ENCODE peak calls at places on chromosomes 12 and 14, in eight cellular contexts. One of them, this sample, is unnamed.

GRCh38 chr12:65500121-65500846 is 221.8 kb downstream of the MSRB3 start:
- DNase-seq in A549: no peak
- DNase-seq in spleen: no peak
- DNase-seq in body of pancreas: no peak
- DNase-seq in uterus: no peak
- DNase-seq in thyroid gland: no peak
- DNase-seq in GM12891: no peak
- DNase-seq in IMR-90: peak
- DNase-seq in this sample: no peak

GRCh38 chr12:9040484-9041186 is 51.3 kb downstream of the KLRG1 start:
- DNase-seq in body of pancreas: no peak
- DNase-seq in thyroid gland: no peak
- DNase-seq in A549: no peak
- DNase-seq in uterus: no peak
- DNase-seq in spleen: no peak
- DNase-seq in IMR-90: no peak
- DNase-seq in GM12891: no peak
- DNase-seq in this sample: no peak

GRCh38 chr12:11877869-11878780 is 192.6 kb upstream of the BCL2L14 start:
- DNase-seq in A549: peak
- DNase-seq in GM12891: no peak
- DNase-seq in thyroid gland: peak
- DNase-seq in IMR-90: peak
- DNase-seq in body of pancreas: peak
- DNase-seq in uterus: peak
- DNase-seq in spleen: no peak
- DNase-seq in this sample: no peak

GRCh38 chr14:56730468-56731145 is 79.7 kb downstream of the OTX2 start:
- DNase-seq in thyroid gland: no peak
- DNase-seq in uterus: no peak
- DNase-seq in body of pancreas: no peak
- DNase-seq in IMR-90: no peak
- DNase-seq in GM12891: no peak
- DNase-seq in A549: no peak
- DNase-seq in spleen: no peak
- DNase-seq in this sample: no peak

GRCh38 chr12:129673807-129674206 is 230.0 kb downstream of the TMEM132D start:
- DNase-seq in thyroid gland: no peak
- DNase-seq in GM12891: no peak
- DNase-seq in A549: no peak
- DNase-seq in body of pancreas: no peak
- DNase-seq in uterus: no peak
- DNase-seq in spleen: no peak
- DNase-seq in IMR-90: no peak
- DNase-seq in this sample: no peak

GRCh38 chr12:14394317-14395058 is 29.0 kb downstream of the ATF7IP start:
- DNase-seq in spleen: no peak
- DNase-seq in body of pancreas: peak
- DNase-seq in uterus: peak
- DNase-seq in thyroid gland: peak
- DNase-seq in A549: peak
- DNase-seq in IMR-90: peak
- DNase-seq in GM12891: no peak
- DNase-seq in this sample: peak

GRCh38 chr14:99447739-99448138 is 32.9 kb downstream of the SETD3 start:
- DNase-seq in A549: no peak
- DNase-seq in spleen: no peak
- DNase-seq in thyroid gland: no peak
- DNase-seq in body of pancreas: no peak
- DNase-seq in uterus: no peak
- DNase-seq in GM12891: no peak
- DNase-seq in IMR-90: no peak
- DNase-seq in this sample: peak

GRCh38 chr12:40162022-40162421 is 56.1 kb upstream of the SLC2A13 start:
- DNase-seq in GM12891: no peak
- DNase-seq in spleen: no peak
- DNase-seq in body of pancreas: no peak
- DNase-seq in IMR-90: no peak
- DNase-seq in A549: no peak
- DNase-seq in uterus: no peak
- DNase-seq in thyroid gland: no peak
- DNase-seq in this sample: no peak

GRCh38 chr12:88185988-88186387 is 43.9 kb downstream of the TMTC3 start:
- DNase-seq in thyroid gland: no peak
- DNase-seq in body of pancreas: no peak
- DNase-seq in IMR-90: peak
- DNase-seq in GM12891: no peak
- DNase-seq in spleen: no peak
- DNase-seq in uterus: no peak
- DNase-seq in A549: peak
- DNase-seq in this sample: no peak

GRCh38 chr14:77024171-77024627 is 4.3 kb downstream of the IRF2BPL start:
- DNase-seq in uterus: peak
- DNase-seq in thyroid gland: peak
- DNase-seq in IMR-90: peak
- DNase-seq in spleen: no peak
- DNase-seq in A549: peak
- DNase-seq in GM12891: no peak
- DNase-seq in body of pancreas: peak
- DNase-seq in this sample: no peak

GRCh38 chr12:121468451-121468850 is 68.5 kb downstream of the RNF34 start:
- DNase-seq in spleen: no peak
- DNase-seq in uterus: no peak
- DNase-seq in thyroid gland: no peak
- DNase-seq in body of pancreas: no peak
- DNase-seq in A549: no peak
- DNase-seq in IMR-90: peak
- DNase-seq in GM12891: no peak
- DNase-seq in this sample: no peak

GRCh38 chr12:131041216-131041967 is 87.7 kb downstream of the ADGRD1 start:
- DNase-seq in IMR-90: no peak
- DNase-seq in thyroid gland: no peak
- DNase-seq in A549: no peak
- DNase-seq in spleen: peak
- DNase-seq in GM12891: no peak
- DNase-seq in uterus: no peak
- DNase-seq in body of pancreas: no peak
- DNase-seq in this sample: no peak

GRCh38 chr14:39102969-39103957 is at the start of gene SEC23A:
- DNase-seq in A549: peak
- DNase-seq in IMR-90: peak
- DNase-seq in thyroid gland: peak
- DNase-seq in uterus: peak
- DNase-seq in body of pancreas: peak
- DNase-seq in spleen: peak
- DNase-seq in GM12891: peak
- DNase-seq in this sample: peak

GRCh38 chr12:42039146-42039545 is 105.5 kb downstream of the GXYLT1 start:
- DNase-seq in body of pancreas: no peak
- DNase-seq in uterus: no peak
- DNase-seq in thyroid gland: no peak
- DNase-seq in GM12891: no peak
- DNase-seq in spleen: no peak
- DNase-seq in A549: peak
- DNase-seq in IMR-90: peak
- DNase-seq in this sample: no peak

GRCh38 chr12:55720071-55720564 is at the start of gene RDH5:
- DNase-seq in IMR-90: peak
- DNase-seq in body of pancreas: peak
- DNase-seq in GM12891: no peak
- DNase-seq in A549: peak
- DNase-seq in spleen: peak
- DNase-seq in thyroid gland: no peak
- DNase-seq in uterus: peak
- DNase-seq in this sample: no peak
- TF ChIP-seq POLR2A in IMR-90: no peak
- TF ChIP-seq POLR2A in body of pancreas: peak
- TF ChIP-seq POLR2A in GM12891: no peak
- TF ChIP-seq POLR2A in A549: no peak
- TF ChIP-seq POLR2A in spleen: no peak
- TF ChIP-seq POLR2A in thyroid gland: no peak
- TF ChIP-seq POLR2A in uterus: no peak
- TF ChIP-seq POLR2A in this sample: no peak

DNA sequence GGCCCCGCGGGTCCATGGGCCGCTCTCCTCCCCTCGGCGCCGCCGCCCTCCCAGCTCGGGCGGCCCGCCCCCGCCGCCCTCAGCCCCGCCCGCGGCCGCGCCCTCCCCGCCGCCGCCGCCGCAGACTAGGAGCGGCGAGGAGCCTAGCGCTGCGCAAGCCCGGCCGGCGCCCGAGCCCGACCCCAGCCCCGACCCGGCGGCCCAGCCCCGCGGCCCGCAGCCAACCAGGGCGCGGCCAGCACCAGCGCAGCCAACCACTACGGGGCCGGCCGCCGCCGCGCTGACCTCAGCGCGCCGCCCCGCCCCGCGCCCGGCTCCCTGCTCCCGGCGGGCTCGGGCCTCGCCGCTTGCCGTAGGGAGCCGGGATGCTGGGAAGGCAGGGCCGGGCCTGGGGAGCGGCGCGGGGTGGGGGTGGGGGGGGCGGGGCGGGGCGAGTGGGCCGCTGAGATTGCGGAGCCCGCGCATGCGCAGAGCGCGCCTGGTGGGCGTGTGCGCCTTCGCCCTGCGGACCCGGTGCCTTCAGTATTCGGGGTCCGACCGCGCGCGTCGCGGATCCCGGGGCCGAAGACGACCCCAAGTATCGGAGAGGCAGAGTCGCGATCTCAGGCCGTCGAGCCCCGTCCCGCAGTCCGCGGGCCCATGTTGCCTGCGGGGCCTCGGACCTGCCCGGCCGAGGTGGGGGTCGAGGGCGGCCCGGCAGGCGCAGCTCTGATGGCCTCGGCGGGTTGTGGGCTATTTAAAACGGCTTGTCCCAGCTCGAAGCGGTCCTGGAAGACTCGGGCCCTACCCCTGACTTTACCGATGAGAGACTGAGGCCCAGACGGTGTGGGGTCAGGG is at the start of gene CDC42BPB:
- DNase-seq in A549: peak
- DNase-seq in GM12891: peak
- DNase-seq in IMR-90: peak
- DNase-seq in thyroid gland: peak
- DNase-seq in spleen: peak
- DNase-seq in body of pancreas: peak
- DNase-seq in uterus: peak
- DNase-seq in this sample: peak
- TF ChIP-seq POLR2A in A549: peak
- TF ChIP-seq POLR2A in GM12891: no peak
- TF ChIP-seq POLR2A in IMR-90: no peak
- TF ChIP-seq POLR2A in thyroid gland: peak
- TF ChIP-seq POLR2A in spleen: no peak
- TF ChIP-seq POLR2A in body of pancreas: peak
- TF ChIP-seq POLR2A in uterus: no peak
- TF ChIP-seq POLR2A in this sample: no peak

DNA sequence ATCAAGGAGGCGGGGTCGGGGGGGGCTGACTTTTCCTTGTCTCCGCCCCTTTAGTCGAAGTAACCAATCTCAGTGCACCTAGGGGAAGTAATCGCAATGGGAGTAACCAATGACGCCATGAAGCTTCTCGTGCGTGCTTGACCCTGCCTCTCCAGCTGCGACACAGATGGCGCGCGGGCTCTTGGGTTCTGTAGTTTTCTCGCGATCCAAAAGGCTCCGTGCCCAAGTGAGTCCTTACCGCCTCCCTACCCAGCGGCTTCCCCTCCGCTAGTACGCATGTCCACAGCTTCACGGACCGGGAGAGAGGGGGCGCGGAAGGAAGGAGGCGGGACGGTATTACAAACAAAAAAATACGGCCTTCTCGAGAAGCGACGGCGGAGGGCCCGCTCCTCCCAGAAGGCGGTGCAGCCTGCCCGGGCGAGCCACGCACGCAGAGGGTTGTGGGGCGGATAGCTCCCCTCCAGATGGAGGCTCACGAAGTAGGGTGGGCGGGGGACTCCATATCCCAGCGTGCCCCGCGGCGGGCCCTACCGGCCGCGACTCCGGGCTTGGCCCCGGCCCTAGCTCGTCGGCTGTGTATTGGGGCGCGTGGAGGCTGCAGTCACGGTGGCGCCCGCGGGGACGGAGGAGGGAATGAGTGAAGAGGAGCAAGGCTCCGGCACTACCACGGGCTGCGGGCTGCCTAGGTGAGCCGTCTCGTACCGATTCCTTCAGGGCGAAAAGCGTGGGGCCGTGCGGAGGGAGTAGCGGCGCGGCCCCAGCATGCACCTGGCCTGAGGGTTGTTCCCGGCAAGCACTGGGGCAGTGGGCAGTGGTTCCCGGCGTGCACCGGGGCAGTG is at the start of gene TARBP2:
- DNase-seq in A549: peak
- DNase-seq in spleen: peak
- DNase-seq in uterus: peak
- DNase-seq in body of pancreas: peak
- DNase-seq in thyroid gland: peak
- DNase-seq in IMR-90: peak
- DNase-seq in GM12891: peak
- DNase-seq in this sample: peak
- TF ChIP-seq POLR2A in A549: peak
- TF ChIP-seq POLR2A in spleen: no peak
- TF ChIP-seq POLR2A in uterus: peak
- TF ChIP-seq POLR2A in body of pancreas: peak
- TF ChIP-seq POLR2A in thyroid gland: peak
- TF ChIP-seq POLR2A in IMR-90: peak
- TF ChIP-seq POLR2A in GM12891: peak
- TF ChIP-seq POLR2A in this sample: peak

DNA sequence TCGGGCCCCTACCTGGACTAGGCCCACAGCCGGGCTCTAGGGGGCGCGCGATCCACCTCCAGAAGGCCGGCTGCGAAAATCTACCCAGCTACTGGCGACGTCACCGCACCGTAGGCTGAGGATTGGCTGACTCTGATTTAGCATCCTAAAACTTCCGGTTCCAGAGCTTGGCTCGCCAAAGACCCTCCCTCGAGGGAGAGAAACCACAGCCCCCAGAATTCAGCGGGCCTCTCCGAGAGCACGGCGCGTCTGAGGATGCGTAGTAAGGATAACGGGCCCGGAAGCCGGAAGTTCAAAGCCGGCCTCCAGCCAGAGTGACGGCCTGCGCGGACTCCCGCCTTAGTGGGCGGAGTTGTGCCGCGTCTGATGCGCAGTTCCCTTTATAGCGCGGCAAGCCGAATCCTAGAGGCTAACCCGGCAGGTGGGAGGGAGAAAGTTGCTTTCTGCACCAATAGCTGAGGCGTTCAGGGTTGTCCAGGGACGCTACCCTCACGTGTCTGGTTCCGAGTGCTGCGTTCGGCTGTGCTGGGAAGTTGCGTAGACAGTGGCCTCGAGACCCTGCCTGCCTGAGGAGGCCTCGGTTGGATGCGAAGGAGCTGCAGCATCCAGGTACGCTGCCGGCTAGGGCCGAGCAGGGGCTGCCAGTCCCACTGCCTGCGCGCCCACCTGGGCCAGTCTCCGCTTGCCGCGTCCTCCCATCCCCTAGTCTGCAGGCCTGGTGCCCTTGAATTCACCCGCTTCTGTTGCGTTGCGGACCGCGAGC is at the start of gene COX14:
- DNase-seq in uterus: peak
- DNase-seq in A549: peak
- DNase-seq in IMR-90: peak
- DNase-seq in GM12891: peak
- DNase-seq in body of pancreas: peak
- DNase-seq in spleen: peak
- DNase-seq in thyroid gland: peak
- DNase-seq in this sample: peak
- TF ChIP-seq POLR2A in uterus: peak
- TF ChIP-seq POLR2A in A549: peak
- TF ChIP-seq POLR2A in IMR-90: peak
- TF ChIP-seq POLR2A in GM12891: peak
- TF ChIP-seq POLR2A in body of pancreas: peak
- TF ChIP-seq POLR2A in spleen: peak
- TF ChIP-seq POLR2A in thyroid gland: peak
- TF ChIP-seq POLR2A in this sample: peak